ENCODE peak calls at places on chromosomes 7 and 10, in ten cellular contexts. I, S, K, W, U, A, M, J, E and D are unnamed samples.

GRCh38 chr7:129578829-129579228 is 32.7 kb upstream of the NRF1 start:
- DNase-seq in I (no peak), S (no peak), K (no peak), W (no peak), U (no peak), A (no peak), M (no peak), J (no peak), E (no peak), D (no peak)

GRCh38 chr7:149448961-149449360 is 11.9 kb downstream of the ZNF777 start:
- DNase-seq in I (no peak), S (no peak), K (no peak), W (no peak), U (no peak), A (no peak), M (no peak), J (no peak), E (no peak), D (no peak)

GRCh38 chr7:26863504-26864308 is 684 bp downstream of the SKAP2 start:
- DNase-seq in I (no peak), S (peak; percentile 35), K (peak; percentile 72), W (no peak), U (no peak), A (no peak), M (no peak), J (no peak), E (peak; percentile 52), D (no peak)

GRCh38 chr7:157337316-157338149 is 729 bp downstream of the DNAJB6 start:
- DNase-seq in I (peak; percentile 35), S (peak; percentile 49), K (peak; percentile 53), W (peak; percentile 91), U (peak; percentile 80), A (peak; percentile 67), M (peak; percentile 61), J (peak; percentile 76), E (peak; percentile 67), D (peak; percentile 86)

GRCh38 chr7:44580945-44581344 is 1.1 kb downstream of the TMED4 start:
- DNase-seq in I (no peak), S (peak; percentile 38), K (no peak), W (no peak), U (no peak), A (no peak), M (no peak), J (no peak), E (no peak), D (peak; percentile 52)

GRCh38 chr10:31619410-31620095 is 300.5 kb downstream of the ZEB1 start:
- DNase-seq in I (no peak), S (no peak), K (no peak), W (no peak), U (peak; percentile 58), A (no peak), M (no peak), J (no peak), E (no peak), D (peak; percentile 28)

GRCh38 chr10:14397069-14397468 is 66.3 kb upstream of the FRMD4A start:
- DNase-seq in I (peak; percentile 28), S (peak; percentile 45), K (peak; percentile 84), W (peak; percentile 9), U (peak; percentile 85), A (no peak), M (peak; percentile 16), J (no peak), E (peak; percentile 100), D (peak; percentile 43)

GRCh38 chr7:108335264-108335918 is 120.8 kb downstream of the NRCAM start:
- DNase-seq in I (no peak), S (no peak), K (no peak), W (peak; percentile 30), U (no peak), A (no peak), M (peak; percentile 25), J (no peak), E (no peak), D (peak; percentile 31)

GRCh38 chr7:96747413-96747940 is 37.8 kb upstream of the SEM1 start:
- DNase-seq in I (no peak), S (no peak), K (no peak), W (no peak), U (no peak), A (no peak), M (no peak), J (no peak), E (no peak), D (no peak)

DNA sequence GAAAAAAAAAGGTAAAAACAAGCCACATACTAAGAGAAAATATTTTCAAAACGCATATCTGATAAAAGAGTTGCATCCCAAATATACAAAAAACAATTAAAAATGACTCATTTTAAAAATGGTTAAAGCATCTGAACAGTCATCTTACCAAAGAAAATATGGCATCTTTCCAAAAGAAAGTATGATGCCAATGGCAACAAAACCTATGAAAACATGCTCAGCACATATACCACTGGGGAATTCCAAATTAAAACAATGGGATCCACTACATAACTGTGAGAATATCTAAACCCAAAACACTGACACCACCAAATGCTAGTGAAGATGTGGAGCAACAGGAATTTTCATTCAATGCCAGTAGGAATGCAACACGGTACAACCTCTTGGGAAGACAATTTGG is 39.3 kb downstream of the VSTM2A start:
- DNase-seq in I (no peak), S (peak; percentile 30), K (peak; percentile 78), W (no peak), U (no peak), A (no peak), M (no peak), J (no peak), E (no peak), D (no peak)
- TF ChIP-seq CTCF in I (no peak), S (no peak), K (no peak), W (no peak), U (no peak), A (no peak), M (no peak), J (no peak), E (no peak), D (no peak)

GRCh38 chr10:124008187-124008970 is 85.0 kb downstream of the CHST15 start:
- DNase-seq in I (no peak), S (no peak), K (no peak), W (no peak), U (peak; percentile 39), A (no peak), M (no peak), J (no peak), E (no peak), D (no peak)

GRCh38 chr10:124010024-124010423 is 83.4 kb downstream of the CHST15 start:
- DNase-seq in I (no peak), S (no peak), K (no peak), W (no peak), U (no peak), A (no peak), M (no peak), J (no peak), E (no peak), D (no peak)

GRCh38 chr10:124011464-124011863 is 81.9 kb downstream of the CHST15 start:
- DNase-seq in I (no peak), S (no peak), K (peak; percentile 67), W (no peak), U (peak; percentile 32), A (no peak), M (no peak), J (no peak), E (no peak), D (peak; percentile 43)

GRCh38 chr10:124010563-124011131 is 82.8 kb downstream of the CHST15 start:
- DNase-seq in I (no peak), S (no peak), K (no peak), W (no peak), U (peak; percentile 74), A (no peak), M (no peak), J (no peak), E (no peak), D (no peak)

DNA sequence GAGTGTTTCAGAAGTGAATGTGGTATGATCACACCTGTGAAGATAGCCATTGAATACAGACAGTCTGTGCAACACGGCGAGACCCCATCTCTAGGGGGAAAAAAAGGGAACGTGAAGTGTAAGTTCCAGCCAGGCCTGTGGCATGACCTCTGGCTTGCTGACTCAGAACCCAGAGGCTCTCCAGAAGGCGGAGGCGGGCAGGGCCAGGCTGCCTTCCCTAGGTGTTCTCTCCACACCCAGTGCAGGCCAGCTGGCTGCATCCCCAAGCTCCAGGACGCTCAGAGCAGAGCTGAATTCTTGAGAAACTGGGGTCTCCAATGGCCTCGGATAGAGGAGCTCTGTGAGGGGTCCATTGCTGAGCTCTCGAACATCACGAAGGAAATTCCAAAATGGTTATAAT is 83.8 kb downstream of the CHST15 start:
- DNase-seq in I (no peak), S (no peak), K (no peak), W (no peak), U (peak; percentile 44), A (no peak), M (no peak), J (no peak), E (no peak), D (no peak)
- H3K4me1 ChIP-seq in I (no peaks in the 10 kb centered on the region), S (no peaks in the 10 kb centered on the region), K (peaks cover 18% of the 10 kb centered on the region), W (no peaks in the 10 kb centered on the region), U (no peaks in the 10 kb centered on the region), A (peaks cover 6% of the 10 kb centered on the region), M (no peaks in the 10 kb centered on the region), J (no peaks in the 10 kb centered on the region), E (no peaks in the 10 kb centered on the region), D (no peaks in the 10 kb centered on the region)

DNA sequence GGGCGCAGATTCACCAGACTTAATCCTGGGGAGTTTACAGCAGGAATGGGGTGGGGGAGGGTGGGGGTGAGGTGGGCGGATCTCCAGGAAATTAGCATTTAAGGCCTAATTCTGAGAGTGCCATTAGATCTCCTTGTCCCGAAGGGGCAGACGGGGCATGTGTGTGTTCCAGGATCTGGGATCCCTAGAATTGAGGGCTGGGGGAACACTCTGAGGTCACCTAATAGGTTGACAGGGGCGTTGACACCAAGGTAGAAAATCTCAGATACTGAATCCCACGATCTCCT is 9.4 kb upstream of the EPHB4 start:
- DNase-seq in I (no peak), S (no peak), K (no peak), W (no peak), U (no peak), A (no peak), M (no peak), J (no peak), E (no peak), D (no peak)
- H3K4me3 ChIP-seq in I (peak overlapping the region; percentile 37), S (no peak overlapping the region), K (peak overlapping the region; percentile 10), W (no peak overlapping the region), U (peak overlapping the region; percentile 60), A (no peak overlapping the region), M (no peak overlapping the region), J (peak overlapping the region; percentile 42), E (no peak overlapping the region), D (no peak overlapping the region)

GRCh38 chr10:77500754-77501151 is 136.9 kb downstream of the KCNMA1 start:
- DNase-seq in I (no peak), S (no peak), K (no peak), W (no peak), U (no peak), A (no peak), M (no peak), J (no peak), E (peak; percentile 26), D (no peak)

GRCh38 chr10:77501846-77502251 is 135.8 kb downstream of the KCNMA1 start:
- DNase-seq in I (no peak), S (peak; percentile 86), K (peak; percentile 43), W (no peak), U (no peak), A (no peak), M (no peak), J (no peak), E (peak; percentile 66), D (no peak)

GRCh38 chr10:77498829-77499228 is 138.8 kb downstream of the KCNMA1 start:
- DNase-seq in I (no peak), S (no peak), K (no peak), W (no peak), U (no peak), A (no peak), M (no peak), J (no peak), E (no peak), D (no peak)

GRCh38 chr10:77504196-77504869 is 133.3 kb downstream of the KCNMA1 start:
- DNase-seq in I (no peak), S (no peak), K (no peak), W (no peak), U (no peak), A (no peak), M (no peak), J (no peak), E (peak; percentile 76), D (no peak)

GRCh38 chr10:77501152-77501845 is 136.3 kb downstream of the KCNMA1 start:
- DNase-seq in I (peak; percentile 46), S (peak; percentile 100), K (peak; percentile 78), W (no peak), U (peak; percentile 77), A (no peak), M (no peak), J (no peak), E (peak; percentile 93), D (no peak)
- TF ChIP-seq CTCF in I (no peak), S (no peak), K (no peak), W (peak; percentile 8), U (no peak), A (no peak), M (no peak), J (no peak), E (no peak), D (no peak)